ENCODE peak calls at places on chromosomes 7 and 10, in nine cellular contexts. X, L, E, O, A, D, N, Z and F are unnamed samples.
A peak's percentile ranks its signal among the peaks of the same experiment; 100 is the strongest.

GRCh38 chr10:14605231-14605925 is 169.3 kb downstream of the FAM107B start:
- DNase-seq in X (no peak), L (peak; percentile 44), E (peak; percentile 78), O (no peak), A (no peak), D (no peak), N (no peak), Z (no peak), F (no peak)

GRCh38 chr10:37488792-37489657 is 363.6 kb downstream of the ANKRD30A start:
- DNase-seq in X (peak; percentile 84), L (peak; percentile 1), E (no peak), O (peak; percentile 50), A (no peak), D (no peak), N (peak; percentile 15), Z (no peak), F (no peak)

GRCh38 chr7:1922071-1922869 is 252.2 kb downstream of the ELFN1 start:
- DNase-seq in X (no peak), L (no peak), E (peak; percentile 17), O (no peak), A (no peak), D (peak; percentile 72), N (peak; percentile 46), Z (no peak), F (no peak)

GRCh38 chr7:30422922-30423321 is 55.7 kb downstream of the NOD1 start:
- DNase-seq in X (no peak), L (no peak), E (peak; percentile 23), O (no peak), A (no peak), D (no peak), N (no peak), Z (peak; percentile 41), F (no peak)

GRCh38 chr7:157877298-157877840 is 540.6 kb downstream of the DNAJB6 start:
- DNase-seq in X (no peak), L (no peak), E (no peak), O (no peak), A (no peak), D (peak; percentile 55), N (no peak), Z (no peak), F (no peak)

GRCh38 chr10:77580500-77580899 is 57.1 kb downstream of the KCNMA1 start:
- DNase-seq in X (no peak), L (no peak), E (no peak), O (no peak), A (no peak), D (no peak), N (no peak), Z (peak; percentile 38), F (peak; percentile 69)

GRCh38 chr10:94281654-94282053 is 81.1 kb downstream of the NOC3L start:
- DNase-seq in X (no peak), L (no peak), E (no peak), O (no peak), A (no peak), D (no peak), N (no peak), Z (no peak), F (no peak)

GRCh38 chr7:54798569-54798968 is 39.6 kb upstream of the SEC61G start:
- DNase-seq in X (no peak), L (no peak), E (no peak), O (no peak), A (no peak), D (no peak), N (no peak), Z (no peak), F (no peak)

GRCh38 chr10:14039968-14040668 is 290.6 kb downstream of the FRMD4A start:
- DNase-seq in X (no peak), L (no peak), E (peak; percentile 80), O (no peak), A (no peak), D (no peak), N (no peak), Z (no peak), F (no peak)

GRCh38 chr7:131620673-131621609 is 64.5 kb upstream of the PODXL start:
- DNase-seq in X (no peak), L (no peak), E (peak; percentile 72), O (no peak), A (no peak), D (no peak), N (no peak), Z (no peak), F (no peak)

GRCh38 chr7:96337519-96337918 is 15.6 kb upstream of the SLC25A13 start:
- DNase-seq in X (no peak), L (no peak), E (no peak), O (no peak), A (peak; percentile 52), D (no peak), N (no peak), Z (no peak), F (no peak)

GRCh38 chr10:119360181-119360921 is 153.0 kb downstream of the GRK5 start:
- DNase-seq in X (peak; percentile 18), L (no peak), E (no peak), O (no peak), A (no peak), D (peak; percentile 76), N (no peak), Z (no peak), F (peak; percentile 46)

GRCh38 chr7:143882611-143883078 is 19.3 kb downstream of the TCAF1 start:
- DNase-seq in X (no peak), L (peak; percentile 79), E (peak; percentile 56), O (peak; percentile 72), A (peak; percentile 34), D (peak; percentile 79), N (peak; percentile 64), Z (peak; percentile 86), F (no peak)
- TF ChIP-seq POLR2A in X (no peak), L (peak; percentile 61), E (no peak), O (no peak), A (no peak), D (no peak), N (no peak), Z (no peak), F (no peak)

DNA sequence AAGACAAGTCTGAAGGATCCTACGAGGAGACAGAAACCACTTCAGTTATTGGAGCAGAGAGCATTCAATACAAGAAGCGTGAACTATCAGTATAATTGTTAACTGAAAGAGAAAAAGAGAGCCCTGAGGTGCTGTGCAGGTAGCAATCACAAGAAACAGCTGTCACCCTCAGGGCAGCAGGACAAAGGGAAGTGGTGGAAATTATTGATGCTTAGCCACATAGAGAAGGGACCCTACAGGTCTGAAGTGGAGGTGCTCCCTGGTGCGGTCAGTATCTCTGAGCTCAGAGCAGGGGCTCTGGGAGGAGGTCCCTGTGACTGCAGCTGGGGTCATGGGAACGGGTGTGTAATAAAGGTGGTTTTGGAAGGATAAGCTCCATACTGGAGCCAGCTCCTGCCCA is 97.8 kb upstream of the KLF6 start:
- DNase-seq in X (no peak), L (no peak), E (no peak), O (no peak), A (no peak), D (no peak), N (no peak), Z (peak; percentile 48), F (no peak)
- TF ChIP-seq POLR2A in X (no peak), L (no peak), E (no peak), O (no peak), A (no peak), D (no peak), N (no peak), Z (no peak), F (no peak)

DNA sequence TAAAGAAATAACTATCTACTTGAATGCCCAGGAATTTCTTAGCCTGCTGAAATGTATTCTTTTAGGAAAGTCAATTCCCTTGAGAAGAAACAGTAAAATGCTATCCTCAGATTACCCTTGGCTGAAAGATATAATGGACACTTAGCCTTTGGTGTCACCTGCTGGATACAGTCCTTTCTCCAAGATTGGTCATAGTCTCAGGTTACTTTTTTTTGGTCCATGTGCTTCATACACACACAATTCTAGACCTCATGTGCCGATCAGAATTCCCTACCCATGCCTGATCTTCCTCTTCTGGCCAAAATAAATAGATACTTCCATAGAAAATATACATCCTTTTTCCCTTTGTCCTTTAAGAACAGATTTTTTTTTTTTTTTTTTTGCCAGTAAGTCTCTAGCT is 218.9 kb upstream of the PHYHIPL start:
- DNase-seq in X (no peak), L (no peak), E (no peak), O (no peak), A (no peak), D (no peak), N (no peak), Z (no peak), F (no peak)
- TF ChIP-seq POLR2A in X (no peak), L (no peak), E (no peak), O (no peak), A (no peak), D (no peak), N (no peak), Z (no peak), F (no peak)

DNA sequence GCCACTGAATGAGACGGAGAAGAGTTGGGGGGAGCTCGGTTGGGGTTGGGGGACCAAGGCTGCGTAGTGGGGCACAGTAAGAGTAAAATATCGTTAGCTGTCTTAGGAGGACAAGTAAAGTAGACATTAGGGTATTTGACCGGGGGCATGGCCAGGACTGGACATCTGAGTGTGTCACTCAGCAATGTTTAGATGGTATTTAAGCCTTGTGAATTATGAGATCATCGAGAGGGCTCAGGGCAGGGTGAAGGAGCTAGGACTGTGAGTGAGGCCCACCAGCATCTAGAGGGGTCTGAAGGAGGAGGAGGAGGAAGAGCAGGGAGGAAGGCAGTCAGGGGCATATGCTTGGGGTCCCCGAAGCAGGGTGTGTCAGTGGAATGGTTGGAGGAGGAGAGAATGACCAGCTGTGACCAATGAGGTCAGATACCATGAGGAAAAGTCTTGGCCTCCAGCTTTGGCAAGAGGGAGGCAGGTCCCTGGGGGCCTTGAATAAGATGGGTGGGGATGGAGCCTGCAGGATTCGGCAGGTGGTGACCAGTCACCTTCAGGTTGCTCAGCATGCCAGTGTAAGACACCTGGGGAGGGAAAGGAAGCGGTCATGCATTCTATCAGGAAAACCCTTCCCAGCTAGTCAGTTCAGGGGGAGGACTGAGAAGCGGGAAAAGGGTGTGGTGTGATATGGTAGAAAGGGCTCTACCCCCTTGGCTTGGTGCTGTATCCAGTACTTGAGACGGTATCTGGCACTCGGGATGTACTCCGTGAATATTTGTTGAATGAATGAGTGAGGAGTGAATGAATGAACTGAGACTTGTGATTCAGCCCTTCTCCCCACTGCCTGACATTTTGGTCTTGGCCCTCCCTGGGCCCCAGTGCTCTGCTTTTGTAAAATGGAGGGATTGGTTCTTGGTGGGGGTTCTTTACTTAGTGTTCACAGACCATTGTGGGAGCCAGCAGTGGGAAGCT is 34.8 kb upstream of the SH2D4B start:
- DNase-seq in X (no peak), L (no peak), E (no peak), O (no peak), A (no peak), D (peak; percentile 55), N (no peak), Z (no peak), F (no peak)
- TF ChIP-seq POLR2A in X (no peak), L (no peak), E (no peak), O (no peak), A (no peak), D (no peak), N (no peak), Z (no peak), F (no peak)